ENCODE peak calls at places on chromosomes 3 and 15, in five cellular contexts. I is right lobe of liver, H is BE2C, N is prostate gland, J is tibial artery. G is an unnamed sample. For H3K4me1, the result is how much of the 10 kb centered on the place peaks cover.

GRCh38 chr15:34047893-34048775 is 9.1 kb upstream of the AVEN start:
- DNase-seq in H (no peak), N (no peak), I (no peak), J (no peak), G (no peak)

GRCh38 chr15:80685628-80686027 is 9.5 kb upstream of the ABHD17C start:
- DNase-seq in N (no peak), H (no peak), I (no peak), J (no peak), G (no peak)

GRCh38 chr3:46663611-46664135 is 29.8 kb downstream of the ALS2CL start:
- DNase-seq in N (no peak), I (no peak), H (peak), J (no peak), G (no peak)

GRCh38 chr3:31906182-31906581 is 74.9 kb downstream of the OSBPL10 start:
- DNase-seq in H (no peak), I (no peak), J (no peak), N (no peak), G (no peak)

GRCh38 chr3:120438971-120439370 is 11.8 kb downstream of the FSTL1 start:
- DNase-seq in N (peak), I (peak), H (no peak), J (peak), G (no peak)

GRCh38 chr3:133381346-133382109 is 18.3 kb upstream of the BFSP2 start:
- DNase-seq in J (no peak), N (no peak), I (no peak), H (no peak), G (no peak)

GRCh38 chr3:16480861-16481569 is 32.5 kb downstream of the RFTN1 start:
- DNase-seq in H (no peak), N (no peak), J (no peak), I (no peak), G (no peak)

GRCh38 chr15:58043192-58043903 is 22.2 kb downstream of the ALDH1A2 start:
- DNase-seq in N (peak), I (peak), H (peak), J (peak), G (no peak)

GRCh38 chr3:99747915-99748314 is 69.7 kb upstream of the CMSS1 start:
- DNase-seq in J (no peak), I (no peak), H (no peak), N (no peak), G (no peak)

GRCh38 chr3:71528816-71529215 is 54.7 kb downstream of the FOXP1 start:
- DNase-seq in N (no peak), J (no peak), H (no peak), I (no peak), G (no peak)

GRCh38 chr3:116077557-116077956 is 367.7 kb downstream of the LSAMP start:
- DNase-seq in J (no peak), N (no peak), I (no peak), H (no peak), G (no peak)

GRCh38 chr15:74383286-74383685 is 15.8 kb upstream of the CYP11A1 start:
- DNase-seq in J (no peak), I (no peak), N (no peak), H (no peak), G (no peak)

GRCh38 chr3:44045476-44046275 is 196.0 kb upstream of the TOPAZ1 start:
- DNase-seq in I (no peak), H (peak), J (peak), N (no peak), G (no peak)

GRCh38 chr3:45055032-45055410 is 28.9 kb downstream of the CLEC3B start:
- DNase-seq in N (no peak), H (no peak), I (no peak), J (no peak), G (no peak)

GRCh38 chr3:48558446-48559134 is 2.0 kb upstream of the PFKFB4 start:
- DNase-seq in H (no peak), I (peak), N (no peak), J (peak), G (no peak)
- H3K4me1 ChIP-seq in H (under half), I (under half), N (under half), J (under half), G (under half)

GRCh38 chr3:137946341-137946973 is 63.5 kb upstream of the CLDN18 start:
- DNase-seq in N (peak), H (peak), J (peak), I (peak), G (peak)
- TF ChIP-seq CTCF in N (peak), H (peak), J (peak), I (peak), G (peak)

DNA sequence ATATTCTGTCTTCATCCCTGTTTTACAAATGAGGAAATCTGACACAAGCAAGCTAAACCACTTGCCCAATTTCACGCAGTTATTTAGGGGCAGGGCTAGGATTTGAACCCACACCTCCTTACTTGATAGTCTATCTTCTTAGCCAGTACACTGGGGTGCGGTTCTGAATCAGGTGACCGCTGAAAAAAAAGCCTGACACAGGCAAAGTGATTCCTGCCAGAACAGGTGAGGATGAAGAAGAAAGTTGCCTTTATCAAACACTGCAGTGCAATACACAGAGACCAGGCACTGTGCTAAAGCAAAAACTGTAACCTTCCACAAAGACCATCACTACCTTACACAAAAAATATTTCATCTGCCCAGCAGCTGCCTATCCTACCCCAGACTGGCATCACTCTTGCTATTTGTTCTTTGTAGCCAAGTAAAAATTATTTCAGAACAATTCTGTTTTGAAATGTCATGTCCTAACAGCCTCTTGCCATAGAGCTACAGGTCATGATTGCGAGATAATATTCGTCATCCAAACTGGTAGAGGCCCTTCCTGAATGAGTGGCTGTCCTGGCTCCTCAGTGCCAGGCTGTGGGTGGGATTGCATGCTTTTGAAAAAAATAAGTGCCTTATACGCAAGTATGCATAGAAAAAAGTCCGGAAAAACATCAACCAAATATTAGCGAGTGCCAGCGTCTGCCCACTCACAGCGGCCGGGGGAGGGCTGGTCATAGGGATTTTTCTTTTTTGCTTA is 142.3 kb upstream of the TPM1 start:
- DNase-seq in I (no peak), J (no peak), H (no peak), N (no peak), G (no peak)
- H3K4me1 ChIP-seq in I (under half), J (under half), H (under half), N (under half), G (under half)

GRCh38 chr15:78507831-78508160 is 419 bp downstream of the HYKK start:
- DNase-seq in J (no peak), H (no peak), I (no peak), N (no peak), G (no peak)

GRCh38 chr15:78509726-78510312 is 2.4 kb downstream of the HYKK start:
- DNase-seq in J (no peak), H (no peak), N (no peak), I (no peak), G (no peak)

GRCh38 chr15:78502641-78503040 is 4.7 kb upstream of the HYKK start:
- DNase-seq in N (no peak), I (no peak), H (no peak), J (no peak), G (no peak)

GRCh38 chr15:78508272-78508671 is 895 bp downstream of the HYKK start:
- DNase-seq in N (no peak), J (no peak), I (no peak), H (no peak), G (no peak)

DNA sequence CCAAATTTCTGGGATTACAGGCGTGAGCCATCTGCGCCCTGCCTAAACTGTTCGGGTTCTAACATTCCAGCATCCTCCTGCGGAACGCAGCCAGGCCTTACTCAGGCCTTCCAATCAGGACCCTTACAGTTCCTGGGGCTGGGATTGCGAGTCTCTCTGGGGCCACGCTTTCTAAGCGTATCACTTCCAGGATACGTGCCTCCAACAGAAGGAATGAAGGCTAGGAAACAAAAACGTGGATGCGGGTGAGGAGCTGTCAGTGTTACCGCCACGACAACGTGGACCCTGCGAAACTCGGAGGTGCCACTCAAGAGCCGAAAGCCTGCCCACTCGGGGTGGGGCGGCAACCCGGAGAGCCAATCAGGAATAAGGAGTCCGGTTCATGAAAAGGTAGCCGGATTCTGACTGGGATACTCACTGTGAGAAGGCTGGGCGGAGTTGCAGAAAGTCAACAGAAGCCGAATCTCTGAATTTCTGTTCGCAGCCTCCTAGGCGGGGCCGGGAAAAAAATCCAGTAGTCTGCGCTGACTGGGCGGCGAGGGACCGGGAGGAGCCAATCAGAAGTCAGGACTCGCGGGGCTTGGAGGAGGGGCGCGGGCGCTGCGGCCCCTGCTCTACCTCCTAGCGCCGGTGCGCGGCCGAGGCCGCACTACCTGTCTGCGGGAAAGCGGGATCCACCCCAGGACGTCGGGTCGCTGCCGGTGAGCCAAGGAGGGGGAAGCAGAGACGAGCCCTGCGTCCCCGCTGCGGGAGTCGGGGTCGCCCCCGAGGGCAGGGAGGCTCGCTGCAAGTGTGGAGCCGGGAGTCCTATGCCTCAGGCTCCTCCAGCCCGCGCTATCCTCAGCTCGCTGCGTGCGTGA is at the start of gene HYKK:
- DNase-seq in J (peak), I (peak), N (peak), H (peak), G (peak)
- TF ChIP-seq CTCF in J (peak), I (no peak), N (no peak), H (peak), G (peak)

GRCh38 chr3:42066516-42067181 is 24.5 kb upstream of the TRAK1 start:
- DNase-seq in J (no peak), N (no peak), I (no peak), H (no peak), G (no peak)

GRCh38 chr3:42068303-42069088 is 22.7 kb upstream of the TRAK1 start:
- DNase-seq in H (no peak), N (no peak), J (no peak), I (no peak), G (no peak)

GRCh38 chr3:42070089-42070885 is 20.9 kb upstream of the TRAK1 start:
- DNase-seq in I (no peak), J (no peak), H (no peak), N (no peak), G (no peak)

GRCh38 chr3:42063886-42064285 is 27.3 kb upstream of the TRAK1 start:
- DNase-seq in H (no peak), J (no peak), I (no peak), N (no peak), G (no peak)

DNA sequence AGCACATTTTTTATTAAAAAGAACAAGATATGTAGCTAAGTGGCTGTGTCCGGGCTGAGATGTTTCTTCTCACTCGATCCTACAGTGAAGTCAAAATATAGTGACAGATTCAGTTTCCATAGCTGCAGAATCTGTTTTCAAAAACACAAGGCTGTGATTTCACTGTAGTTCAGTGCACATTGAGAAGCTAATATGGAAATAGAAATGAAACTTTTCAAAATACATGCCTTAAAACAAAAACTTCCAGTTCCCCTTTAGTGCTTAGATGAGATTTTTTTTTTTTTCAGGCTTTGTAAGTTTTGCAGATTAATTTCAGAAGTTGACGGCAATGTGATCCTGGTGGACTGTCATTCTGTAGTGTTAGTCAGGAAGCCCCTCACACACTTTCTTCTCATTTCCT is 23.8 kb upstream of the TRAK1 start:
- DNase-seq in I (no peak), J (no peak), H (no peak), N (no peak), G (no peak)
- H3K4me1 ChIP-seq in I (under half), J (under half), H (under half), N (under half), G (under half)

GRCh38 chr15:83206971-83207621 is 527 bp downstream of the HDGFL3 start:
- DNase-seq in J (peak), N (peak), I (peak), H (peak), G (peak)

GRCh38 chr15:83208357-83208661 is 686 bp upstream of the HDGFL3 start:
- DNase-seq in N (no peak), H (no peak), I (no peak), J (no peak), G (no peak)

GRCh38 chr15:83209333-83209732 is 1.7 kb upstream of the HDGFL3 start:
- DNase-seq in I (no peak), J (no peak), N (no peak), H (peak), G (no peak)

GRCh38 chr15:83206387-83206970 is 1.1 kb downstream of the HDGFL3 start:
- DNase-seq in N (no peak), I (no peak), J (no peak), H (peak), G (no peak)

GRCh38 chr15:83207622-83208356 is at the start of gene HDGFL3:
- DNase-seq in N (peak), H (peak), J (peak), I (peak), G (peak)
- TF ChIP-seq CTCF in N (no peak), H (no peak), J (no peak), I (no peak), G (peak)

G was measured in RWPE2.